ENCODE peak calls at places on chromosomes 12 and 14, in eight cellular contexts. One of them, this sample, is unnamed.

GRCh38 chr12:111405856-111406473 is at the start of gene SH2B3:
- DNase-seq in fibroblast of lung: peak
- DNase-seq in naive thymus-derived CD8-positive, alpha-beta T cell: peak
- DNase-seq in D341Med: no peak
- DNase-seq in GM23248: peak
- DNase-seq in stimulated activated CD4-positive, alpha-beta T cell treated with anti-CD3 and anti-CD28 coated beads, Interleukin-2, amount 100 ng/mL, for 48 hours: peak
- DNase-seq in ovary: no peak
- DNase-seq in NCI-H2081: peak
- DNase-seq in this sample: no peak

GRCh38 chr14:103626150-103626850 is 2.7 kb upstream of the KLC1 start:
- DNase-seq in fibroblast of lung: no peak
- DNase-seq in naive thymus-derived CD8-positive, alpha-beta T cell: no peak
- DNase-seq in D341Med: no peak
- DNase-seq in GM23248: peak
- DNase-seq in stimulated activated CD4-positive, alpha-beta T cell treated with anti-CD3 and anti-CD28 coated beads, Interleukin-2, amount 100 ng/mL, for 48 hours: no peak
- DNase-seq in ovary: no peak
- DNase-seq in NCI-H2081: peak
- DNase-seq in this sample: no peak

GRCh38 chr12:90152897-90153624 is 444.4 kb upstream of the ATP2B1 start:
- DNase-seq in fibroblast of lung: peak
- DNase-seq in naive thymus-derived CD8-positive, alpha-beta T cell: peak
- DNase-seq in D341Med: no peak
- DNase-seq in GM23248: peak
- DNase-seq in stimulated activated CD4-positive, alpha-beta T cell treated with anti-CD3 and anti-CD28 coated beads, Interleukin-2, amount 100 ng/mL, for 48 hours: no peak
- DNase-seq in ovary: no peak
- DNase-seq in NCI-H2081: no peak
- DNase-seq in this sample: peak

GRCh38 chr12:61956545-61956944 is 303.7 kb upstream of the USP15 start:
- DNase-seq in fibroblast of lung: no peak
- DNase-seq in naive thymus-derived CD8-positive, alpha-beta T cell: no peak
- DNase-seq in D341Med: no peak
- DNase-seq in GM23248: no peak
- DNase-seq in stimulated activated CD4-positive, alpha-beta T cell treated with anti-CD3 and anti-CD28 coated beads, Interleukin-2, amount 100 ng/mL, for 48 hours: no peak
- DNase-seq in ovary: no peak
- DNase-seq in NCI-H2081: no peak
- DNase-seq in this sample: no peak

GRCh38 chr12:109714141-109714912 is 702 bp downstream of the FAM222A start:
- DNase-seq in fibroblast of lung: peak
- DNase-seq in naive thymus-derived CD8-positive, alpha-beta T cell: peak
- DNase-seq in D341Med: peak
- DNase-seq in GM23248: peak
- DNase-seq in stimulated activated CD4-positive, alpha-beta T cell treated with anti-CD3 and anti-CD28 coated beads, Interleukin-2, amount 100 ng/mL, for 48 hours: peak
- DNase-seq in ovary: peak
- DNase-seq in NCI-H2081: peak
- DNase-seq in this sample: peak

GRCh38 chr14:95862243-95862642 is 14.4 kb upstream of the TUNAR start:
- DNase-seq in fibroblast of lung: no peak
- DNase-seq in naive thymus-derived CD8-positive, alpha-beta T cell: no peak
- DNase-seq in D341Med: no peak
- DNase-seq in GM23248: peak
- DNase-seq in stimulated activated CD4-positive, alpha-beta T cell treated with anti-CD3 and anti-CD28 coated beads, Interleukin-2, amount 100 ng/mL, for 48 hours: no peak
- DNase-seq in ovary: no peak
- DNase-seq in NCI-H2081: no peak
- DNase-seq in this sample: no peak

GRCh38 chr14:47567273-47567672 is 108.1 kb downstream of the MDGA2 start:
- DNase-seq in fibroblast of lung: no peak
- DNase-seq in naive thymus-derived CD8-positive, alpha-beta T cell: no peak
- DNase-seq in D341Med: no peak
- DNase-seq in GM23248: no peak
- DNase-seq in stimulated activated CD4-positive, alpha-beta T cell treated with anti-CD3 and anti-CD28 coated beads, Interleukin-2, amount 100 ng/mL, for 48 hours: no peak
- DNase-seq in ovary: no peak
- DNase-seq in NCI-H2081: no peak
- DNase-seq in this sample: peak

GRCh38 chr12:5515458-5515857 is 83.5 kb downstream of the NTF3 start:
- DNase-seq in fibroblast of lung: no peak
- DNase-seq in naive thymus-derived CD8-positive, alpha-beta T cell: no peak
- DNase-seq in D341Med: no peak
- DNase-seq in GM23248: no peak
- DNase-seq in stimulated activated CD4-positive, alpha-beta T cell treated with anti-CD3 and anti-CD28 coated beads, Interleukin-2, amount 100 ng/mL, for 48 hours: no peak
- DNase-seq in ovary: no peak
- DNase-seq in NCI-H2081: no peak
- DNase-seq in this sample: no peak

GRCh38 chr12:75481774-75482173 is 1.2 kb downstream of the GLIPR1 start:
- DNase-seq in fibroblast of lung: peak
- DNase-seq in naive thymus-derived CD8-positive, alpha-beta T cell: no peak
- DNase-seq in D341Med: no peak
- DNase-seq in GM23248: peak
- DNase-seq in stimulated activated CD4-positive, alpha-beta T cell treated with anti-CD3 and anti-CD28 coated beads, Interleukin-2, amount 100 ng/mL, for 48 hours: no peak
- DNase-seq in ovary: no peak
- DNase-seq in NCI-H2081: no peak
- DNase-seq in this sample: peak

GRCh38 chr14:75461755-75462349 is 34.0 kb downstream of the JDP2 start:
- DNase-seq in fibroblast of lung: no peak
- DNase-seq in naive thymus-derived CD8-positive, alpha-beta T cell: no peak
- DNase-seq in D341Med: no peak
- DNase-seq in GM23248: no peak
- DNase-seq in stimulated activated CD4-positive, alpha-beta T cell treated with anti-CD3 and anti-CD28 coated beads, Interleukin-2, amount 100 ng/mL, for 48 hours: no peak
- DNase-seq in ovary: no peak
- DNase-seq in NCI-H2081: no peak
- DNase-seq in this sample: no peak

GRCh38 chr12:41557081-41557480 is 369.0 kb downstream of the PDZRN4 start:
- DNase-seq in fibroblast of lung: no peak
- DNase-seq in naive thymus-derived CD8-positive, alpha-beta T cell: no peak
- DNase-seq in D341Med: no peak
- DNase-seq in GM23248: no peak
- DNase-seq in stimulated activated CD4-positive, alpha-beta T cell treated with anti-CD3 and anti-CD28 coated beads, Interleukin-2, amount 100 ng/mL, for 48 hours: no peak
- DNase-seq in ovary: no peak
- DNase-seq in NCI-H2081: no peak
- DNase-seq in this sample: no peak

GRCh38 chr14:54902521-54903420 is at the start of gene GCH1:
- DNase-seq in fibroblast of lung: peak
- DNase-seq in naive thymus-derived CD8-positive, alpha-beta T cell: peak
- DNase-seq in D341Med: peak
- DNase-seq in GM23248: peak
- DNase-seq in stimulated activated CD4-positive, alpha-beta T cell treated with anti-CD3 and anti-CD28 coated beads, Interleukin-2, amount 100 ng/mL, for 48 hours: peak
- DNase-seq in ovary: peak
- DNase-seq in NCI-H2081: peak
- DNase-seq in this sample: peak

GRCh38 chr14:100677152-100677924 is 49.4 kb upstream of the DLK1 start:
- DNase-seq in fibroblast of lung: peak
- DNase-seq in naive thymus-derived CD8-positive, alpha-beta T cell: no peak
- DNase-seq in D341Med: no peak
- DNase-seq in GM23248: no peak
- DNase-seq in stimulated activated CD4-positive, alpha-beta T cell treated with anti-CD3 and anti-CD28 coated beads, Interleukin-2, amount 100 ng/mL, for 48 hours: no peak
- DNase-seq in ovary: peak
- DNase-seq in NCI-H2081: no peak
- DNase-seq in this sample: peak

GRCh38 chr14:70701610-70702009 is 59.9 kb downstream of the TTC9 start:
- DNase-seq in fibroblast of lung: no peak
- DNase-seq in naive thymus-derived CD8-positive, alpha-beta T cell: no peak
- DNase-seq in D341Med: no peak
- DNase-seq in GM23248: no peak
- DNase-seq in stimulated activated CD4-positive, alpha-beta T cell treated with anti-CD3 and anti-CD28 coated beads, Interleukin-2, amount 100 ng/mL, for 48 hours: no peak
- DNase-seq in ovary: no peak
- DNase-seq in NCI-H2081: no peak
- DNase-seq in this sample: no peak

GRCh38 chr12:57233357-57234232 is 4.1 kb downstream of the SHMT2 start:
- DNase-seq in fibroblast of lung: peak
- DNase-seq in naive thymus-derived CD8-positive, alpha-beta T cell: no peak
- DNase-seq in D341Med: no peak
- DNase-seq in GM23248: peak
- DNase-seq in stimulated activated CD4-positive, alpha-beta T cell treated with anti-CD3 and anti-CD28 coated beads, Interleukin-2, amount 100 ng/mL, for 48 hours: no peak
- DNase-seq in ovary: no peak
- DNase-seq in NCI-H2081: no peak
- DNase-seq in this sample: no peak

GRCh38 chr12:120961604-120962486 is 16.5 kb upstream of the HNF1A start:
- DNase-seq in fibroblast of lung: no peak
- DNase-seq in naive thymus-derived CD8-positive, alpha-beta T cell: no peak
- DNase-seq in D341Med: no peak
- DNase-seq in GM23248: no peak
- DNase-seq in stimulated activated CD4-positive, alpha-beta T cell treated with anti-CD3 and anti-CD28 coated beads, Interleukin-2, amount 100 ng/mL, for 48 hours: no peak
- DNase-seq in ovary: no peak
- DNase-seq in NCI-H2081: no peak
- DNase-seq in this sample: no peak

GRCh38 chr12:53192531-53193021 is 11.9 kb upstream of the CSAD start:
- DNase-seq in fibroblast of lung: no peak
- DNase-seq in naive thymus-derived CD8-positive, alpha-beta T cell: no peak
- DNase-seq in D341Med: no peak
- DNase-seq in GM23248: no peak
- DNase-seq in stimulated activated CD4-positive, alpha-beta T cell treated with anti-CD3 and anti-CD28 coated beads, Interleukin-2, amount 100 ng/mL, for 48 hours: no peak
- DNase-seq in ovary: no peak
- DNase-seq in NCI-H2081: no peak
- DNase-seq in this sample: no peak

GRCh38 chr12:107774349-107775029 is at the start of gene ASCL4:
- DNase-seq in fibroblast of lung: no peak
- DNase-seq in naive thymus-derived CD8-positive, alpha-beta T cell: no peak
- DNase-seq in D341Med: no peak
- DNase-seq in GM23248: no peak
- DNase-seq in stimulated activated CD4-positive, alpha-beta T cell treated with anti-CD3 and anti-CD28 coated beads, Interleukin-2, amount 100 ng/mL, for 48 hours: no peak
- DNase-seq in ovary: no peak
- DNase-seq in NCI-H2081: no peak
- DNase-seq in this sample: no peak

GRCh38 chr14:38079268-38079667 is 128.4 kb upstream of the SSTR1 start:
- DNase-seq in fibroblast of lung: peak
- DNase-seq in naive thymus-derived CD8-positive, alpha-beta T cell: no peak
- DNase-seq in D341Med: no peak
- DNase-seq in GM23248: peak
- DNase-seq in stimulated activated CD4-positive, alpha-beta T cell treated with anti-CD3 and anti-CD28 coated beads, Interleukin-2, amount 100 ng/mL, for 48 hours: no peak
- DNase-seq in ovary: no peak
- DNase-seq in NCI-H2081: no peak
- DNase-seq in this sample: peak

GRCh38 chr14:44640416-44640815 is 133.3 kb upstream of the FSCB start:
- DNase-seq in fibroblast of lung: no peak
- DNase-seq in naive thymus-derived CD8-positive, alpha-beta T cell: no peak
- DNase-seq in D341Med: no peak
- DNase-seq in GM23248: no peak
- DNase-seq in stimulated activated CD4-positive, alpha-beta T cell treated with anti-CD3 and anti-CD28 coated beads, Interleukin-2, amount 100 ng/mL, for 48 hours: no peak
- DNase-seq in ovary: no peak
- DNase-seq in NCI-H2081: no peak
- DNase-seq in this sample: no peak

GRCh38 chr12:2683283-2684025 is 111.3 kb upstream of the FKBP4 start:
- DNase-seq in fibroblast of lung: no peak
- DNase-seq in naive thymus-derived CD8-positive, alpha-beta T cell: no peak
- DNase-seq in D341Med: no peak
- DNase-seq in GM23248: peak
- DNase-seq in stimulated activated CD4-positive, alpha-beta T cell treated with anti-CD3 and anti-CD28 coated beads, Interleukin-2, amount 100 ng/mL, for 48 hours: no peak
- DNase-seq in ovary: no peak
- DNase-seq in NCI-H2081: no peak
- DNase-seq in this sample: no peak

GRCh38 chr12:19741132-19741489 is 301.8 kb downstream of the AEBP2 start:
- DNase-seq in fibroblast of lung: no peak
- DNase-seq in naive thymus-derived CD8-positive, alpha-beta T cell: no peak
- DNase-seq in D341Med: no peak
- DNase-seq in GM23248: no peak
- DNase-seq in stimulated activated CD4-positive, alpha-beta T cell treated with anti-CD3 and anti-CD28 coated beads, Interleukin-2, amount 100 ng/mL, for 48 hours: no peak
- DNase-seq in ovary: no peak
- DNase-seq in NCI-H2081: no peak
- DNase-seq in this sample: no peak

GRCh38 chr14:68815288-68816182 is 22.7 kb upstream of the ZFP36L1 start:
- DNase-seq in fibroblast of lung: no peak
- DNase-seq in naive thymus-derived CD8-positive, alpha-beta T cell: peak
- DNase-seq in D341Med: no peak
- DNase-seq in GM23248: peak
- DNase-seq in stimulated activated CD4-positive, alpha-beta T cell treated with anti-CD3 and anti-CD28 coated beads, Interleukin-2, amount 100 ng/mL, for 48 hours: no peak
- DNase-seq in ovary: no peak
- DNase-seq in NCI-H2081: no peak
- DNase-seq in this sample: peak

GRCh38 chr14:70931008-70931407 is 23.7 kb downstream of the PCNX1 start:
- DNase-seq in fibroblast of lung: no peak
- DNase-seq in naive thymus-derived CD8-positive, alpha-beta T cell: no peak
- DNase-seq in D341Med: no peak
- DNase-seq in GM23248: no peak
- DNase-seq in stimulated activated CD4-positive, alpha-beta T cell treated with anti-CD3 and anti-CD28 coated beads, Interleukin-2, amount 100 ng/mL, for 48 hours: no peak
- DNase-seq in ovary: no peak
- DNase-seq in NCI-H2081: no peak
- DNase-seq in this sample: no peak

GRCh38 chr12:31118347-31118830 is 44.7 kb downstream of the DDX11 start:
- DNase-seq in fibroblast of lung: no peak
- DNase-seq in naive thymus-derived CD8-positive, alpha-beta T cell: peak
- DNase-seq in D341Med: peak
- DNase-seq in GM23248: no peak
- DNase-seq in stimulated activated CD4-positive, alpha-beta T cell treated with anti-CD3 and anti-CD28 coated beads, Interleukin-2, amount 100 ng/mL, for 48 hours: no peak
- DNase-seq in ovary: peak
- DNase-seq in NCI-H2081: no peak
- DNase-seq in this sample: no peak

GRCh38 chr12:104877107-104877705 is 80.9 kb downstream of the SLC41A2 start:
- DNase-seq in fibroblast of lung: peak
- DNase-seq in naive thymus-derived CD8-positive, alpha-beta T cell: peak
- DNase-seq in D341Med: peak
- DNase-seq in GM23248: peak
- DNase-seq in stimulated activated CD4-positive, alpha-beta T cell treated with anti-CD3 and anti-CD28 coated beads, Interleukin-2, amount 100 ng/mL, for 48 hours: no peak
- DNase-seq in ovary: peak
- DNase-seq in NCI-H2081: peak
- DNase-seq in this sample: peak

GRCh38 chr12:52629251-52630103 is 11.1 kb upstream of the KRT73 start:
- DNase-seq in fibroblast of lung: no peak
- DNase-seq in naive thymus-derived CD8-positive, alpha-beta T cell: no peak
- DNase-seq in D341Med: peak
- DNase-seq in GM23248: no peak
- DNase-seq in stimulated activated CD4-positive, alpha-beta T cell treated with anti-CD3 and anti-CD28 coated beads, Interleukin-2, amount 100 ng/mL, for 48 hours: no peak
- DNase-seq in ovary: no peak
- DNase-seq in NCI-H2081: no peak
- DNase-seq in this sample: no peak

GRCh38 chr12:103806807-103807206 is 34.2 kb downstream of the NT5DC3 start:
- DNase-seq in fibroblast of lung: peak
- DNase-seq in naive thymus-derived CD8-positive, alpha-beta T cell: no peak
- DNase-seq in D341Med: no peak
- DNase-seq in GM23248: no peak
- DNase-seq in stimulated activated CD4-positive, alpha-beta T cell treated with anti-CD3 and anti-CD28 coated beads, Interleukin-2, amount 100 ng/mL, for 48 hours: no peak
- DNase-seq in ovary: no peak
- DNase-seq in NCI-H2081: no peak
- DNase-seq in this sample: peak

GRCh38 chr12:9331218-9331626 is 123.0 kb upstream of the PZP start:
- DNase-seq in fibroblast of lung: peak
- DNase-seq in naive thymus-derived CD8-positive, alpha-beta T cell: peak
- DNase-seq in D341Med: peak
- DNase-seq in GM23248: peak
- DNase-seq in stimulated activated CD4-positive, alpha-beta T cell treated with anti-CD3 and anti-CD28 coated beads, Interleukin-2, amount 100 ng/mL, for 48 hours: peak
- DNase-seq in ovary: peak
- DNase-seq in NCI-H2081: peak
- DNase-seq in this sample: peak

GRCh38 chr12:7937867-7938506 is 2.0 kb upstream of the SLC2A3 start:
- DNase-seq in fibroblast of lung: peak
- DNase-seq in naive thymus-derived CD8-positive, alpha-beta T cell: no peak
- DNase-seq in D341Med: no peak
- DNase-seq in GM23248: peak
- DNase-seq in stimulated activated CD4-positive, alpha-beta T cell treated with anti-CD3 and anti-CD28 coated beads, Interleukin-2, amount 100 ng/mL, for 48 hours: no peak
- DNase-seq in ovary: no peak
- DNase-seq in NCI-H2081: no peak
- DNase-seq in this sample: peak

GRCh38 chr14:101128478-101129450 is 225.2 kb upstream of the RTL1 start:
- DNase-seq in fibroblast of lung: no peak
- DNase-seq in naive thymus-derived CD8-positive, alpha-beta T cell: no peak
- DNase-seq in D341Med: peak
- DNase-seq in GM23248: no peak
- DNase-seq in stimulated activated CD4-positive, alpha-beta T cell treated with anti-CD3 and anti-CD28 coated beads, Interleukin-2, amount 100 ng/mL, for 48 hours: no peak
- DNase-seq in ovary: no peak
- DNase-seq in NCI-H2081: no peak
- DNase-seq in this sample: no peak

GRCh38 chr14:103540816-103541493 is 12.0 kb downstream of the TRMT61A start:
- DNase-seq in fibroblast of lung: no peak
- DNase-seq in naive thymus-derived CD8-positive, alpha-beta T cell: no peak
- DNase-seq in D341Med: no peak
- DNase-seq in GM23248: no peak
- DNase-seq in stimulated activated CD4-positive, alpha-beta T cell treated with anti-CD3 and anti-CD28 coated beads, Interleukin-2, amount 100 ng/mL, for 48 hours: no peak
- DNase-seq in ovary: no peak
- DNase-seq in NCI-H2081: no peak
- DNase-seq in this sample: no peak

GRCh38 chr12:40515041-40515825 is 177.0 kb upstream of the CNTN1 start:
- DNase-seq in fibroblast of lung: no peak
- DNase-seq in naive thymus-derived CD8-positive, alpha-beta T cell: no peak
- DNase-seq in D341Med: no peak
- DNase-seq in GM23248: peak
- DNase-seq in stimulated activated CD4-positive, alpha-beta T cell treated with anti-CD3 and anti-CD28 coated beads, Interleukin-2, amount 100 ng/mL, for 48 hours: no peak
- DNase-seq in ovary: no peak
- DNase-seq in NCI-H2081: no peak
- DNase-seq in this sample: peak

GRCh38 chr12:71426648-71427047 is 12.9 kb upstream of the LGR5 start:
- DNase-seq in fibroblast of lung: peak
- DNase-seq in naive thymus-derived CD8-positive, alpha-beta T cell: no peak
- DNase-seq in D341Med: no peak
- DNase-seq in GM23248: peak
- DNase-seq in stimulated activated CD4-positive, alpha-beta T cell treated with anti-CD3 and anti-CD28 coated beads, Interleukin-2, amount 100 ng/mL, for 48 hours: no peak
- DNase-seq in ovary: no peak
- DNase-seq in NCI-H2081: no peak
- DNase-seq in this sample: no peak

This sample was measured in MV-4-11.